ENCODE peak calls at places on chromosome 11, in four cellular contexts. B, C, Y and P are unnamed samples.

GRCh38 chr11:90220391-90220790 is 2.5 kb downstream of the CHORDC1 start:
- DNase-seq in B (no peak), C (no peak), Y (no peak), P (no peak)

GRCh38 chr11:19734171-19734570 is 21.5 kb downstream of the NAV2 start:
- DNase-seq in B (no peak), C (no peak), Y (no peak), P (no peak)

GRCh38 chr11:105151936-105152554 is 12.5 kb upstream of the CARD18 start:
- DNase-seq in B (no peak), C (peak; percentile 10), Y (no peak), P (no peak)

GRCh38 chr11:88439356-88439755 is 101.8 kb upstream of the CTSC start:
- DNase-seq in B (no peak), C (no peak), Y (no peak), P (no peak)

GRCh38 chr11:99015634-99016454 is 4.9 kb upstream of the CNTN5 start:
- DNase-seq in B (no peak), C (no peak), Y (no peak), P (peak; percentile 4)

GRCh38 chr11:10064828-10065227 is 229.2 kb downstream of the SBF2 start:
- DNase-seq in B (no peak), C (no peak), Y (no peak), P (no peak)

GRCh38 chr11:70547386-70547785 is 149.1 kb downstream of the CTTN start:
- DNase-seq in B (no peak), C (no peak), Y (no peak), P (no peak)

GRCh38 chr11:77147668-77148321 is 19.7 kb downstream of the MYO7A start:
- DNase-seq in B (peak; percentile 66), C (no peak), Y (no peak), P (no peak)

GRCh38 chr11:64765841-64766682 is 6.3 kb upstream of the PYGM start:
- DNase-seq in B (no peak), C (no peak), Y (peak; percentile 70), P (no peak)

GRCh38 chr11:64763804-64764611 is 4.2 kb upstream of the PYGM start:
- DNase-seq in B (no peak), C (no peak), Y (no peak), P (no peak)

GRCh38 chr11:64766881-64767280 is 7.1 kb upstream of the PYGM start:
- DNase-seq in B (no peak), C (no peak), Y (no peak), P (no peak)

GRCh38 chr11:64764753-64765152 is 5.0 kb upstream of the PYGM start:
- DNase-seq in B (no peak), C (no peak), Y (no peak), P (no peak)

DNA sequence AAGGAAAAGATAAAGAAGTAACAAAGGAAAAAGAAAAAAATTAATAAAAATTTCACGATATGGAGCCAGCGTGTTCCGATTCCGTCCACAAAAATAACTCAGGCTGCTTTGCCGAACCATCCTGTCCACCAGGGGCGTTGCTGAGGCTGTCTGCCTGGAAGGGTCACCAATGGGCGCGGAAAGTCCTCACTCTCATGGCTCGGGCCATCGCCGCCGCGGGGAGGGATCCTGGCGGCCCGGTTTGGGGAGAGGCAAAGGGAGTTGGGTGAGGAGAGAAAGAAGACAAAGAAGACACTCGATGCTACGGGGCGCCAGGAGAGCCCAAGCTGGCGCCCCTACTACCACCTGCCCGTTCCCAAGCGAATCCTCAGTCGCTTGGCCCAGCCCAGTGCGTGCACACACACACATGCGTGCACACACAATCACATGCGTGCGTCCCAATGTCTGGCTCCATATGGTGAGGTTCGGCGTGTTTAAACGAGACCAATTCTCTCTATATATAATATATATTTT is 5.6 kb upstream of the PYGM start:
- DNase-seq in B (peak; percentile 63), C (no peak), Y (peak; percentile 64), P (no peak)
- TF ChIP-seq CTCF in B (no peak), C (peak; percentile 19), Y (peak; percentile 13), P (no peak)

GRCh38 chr11:63534076-63534475 is 2.5 kb upstream of the PLAAT4 start:
- DNase-seq in B (no peak), C (no peak), Y (no peak), P (no peak)

GRCh38 chr11:63534895-63535461 is 1.6 kb upstream of the PLAAT4 start:
- DNase-seq in B (no peak), C (no peak), Y (no peak), P (no peak)

GRCh38 chr11:63535734-63536133 is 874 bp upstream of the PLAAT4 start:
- DNase-seq in B (no peak), C (no peak), Y (no peak), P (no peak)

GRCh38 chr11:63537293-63538101 is 889 bp downstream of the PLAAT4 start:
- DNase-seq in B (no peak), C (no peak), Y (no peak), P (peak; percentile 49)

DNA sequence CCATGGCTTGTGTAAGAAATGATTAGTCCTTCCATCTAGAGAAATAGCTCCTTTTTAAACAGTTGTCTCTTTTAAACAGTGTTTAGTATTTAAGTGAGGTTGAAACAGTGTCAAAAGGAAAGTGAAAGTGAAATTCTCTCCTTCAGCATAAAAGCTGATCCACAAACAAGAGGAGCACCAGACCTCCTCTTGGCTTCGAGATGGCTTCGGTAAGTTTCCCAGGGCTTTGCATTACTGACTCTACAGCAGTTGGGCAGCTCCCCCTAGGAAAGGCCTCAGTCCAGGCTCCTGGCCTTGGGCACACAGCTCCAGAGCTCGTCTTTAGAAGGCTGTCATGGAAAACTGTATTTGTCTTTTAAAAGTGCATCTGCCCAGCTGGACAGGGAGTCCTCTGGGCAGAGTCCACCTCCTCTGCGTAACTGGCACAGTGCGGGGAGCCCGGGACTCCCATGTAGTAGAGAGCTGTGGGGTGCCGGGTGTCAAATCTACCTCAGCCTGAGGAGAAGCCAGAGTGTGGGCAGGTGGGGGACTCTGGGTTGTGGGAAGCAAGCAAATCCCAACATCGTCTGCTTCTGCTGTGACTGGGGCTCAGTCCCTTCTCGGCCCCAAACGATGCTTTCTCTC is at the start of gene PLAAT4:
- DNase-seq in B (no peak), C (no peak), Y (no peak), P (peak; percentile 30)
- TF ChIP-seq CTCF in B (no peak), C (peak; percentile 22), Y (no peak), P (peak; percentile 16)

GRCh38 chr11:34408580-34409172 is 30.1 kb upstream of the CAT start:
- DNase-seq in B (no peak), C (no peak), Y (no peak), P (no peak)

GRCh38 chr11:34415538-34415937 is 23.2 kb upstream of the CAT start:
- DNase-seq in B (no peak), C (no peak), Y (no peak), P (no peak)

GRCh38 chr11:34413263-34413662 is 25.5 kb upstream of the CAT start:
- DNase-seq in B (no peak), C (no peak), Y (no peak), P (no peak)

GRCh38 chr11:34416088-34416487 is 22.6 kb upstream of the CAT start:
- DNase-seq in B (no peak), C (no peak), Y (no peak), P (no peak)

GRCh38 chr11:34411786-34412185 is 26.9 kb upstream of the CAT start:
- DNase-seq in B (no peak), C (no peak), Y (no peak), P (no peak)
- TF ChIP-seq CTCF in B (no peak), C (no peak), Y (no peak), P (no peak)

GRCh38 chr11:31874631-31875191 is 63.6 kb upstream of the PAX6 start:
- DNase-seq in B (no peak), C (no peak), Y (no peak), P (no peak)

GRCh38 chr11:31873115-31873514 is 62.0 kb upstream of the PAX6 start:
- DNase-seq in B (no peak), C (no peak), Y (no peak), P (no peak)

GRCh38 chr11:31870609-31871309 is 59.6 kb upstream of the PAX6 start:
- DNase-seq in B (peak; percentile 87), C (no peak), Y (no peak), P (peak; percentile 0)

GRCh38 chr11:31872074-31872440 is 60.9 kb upstream of the PAX6 start:
- DNase-seq in B (no peak), C (no peak), Y (no peak), P (no peak)

DNA sequence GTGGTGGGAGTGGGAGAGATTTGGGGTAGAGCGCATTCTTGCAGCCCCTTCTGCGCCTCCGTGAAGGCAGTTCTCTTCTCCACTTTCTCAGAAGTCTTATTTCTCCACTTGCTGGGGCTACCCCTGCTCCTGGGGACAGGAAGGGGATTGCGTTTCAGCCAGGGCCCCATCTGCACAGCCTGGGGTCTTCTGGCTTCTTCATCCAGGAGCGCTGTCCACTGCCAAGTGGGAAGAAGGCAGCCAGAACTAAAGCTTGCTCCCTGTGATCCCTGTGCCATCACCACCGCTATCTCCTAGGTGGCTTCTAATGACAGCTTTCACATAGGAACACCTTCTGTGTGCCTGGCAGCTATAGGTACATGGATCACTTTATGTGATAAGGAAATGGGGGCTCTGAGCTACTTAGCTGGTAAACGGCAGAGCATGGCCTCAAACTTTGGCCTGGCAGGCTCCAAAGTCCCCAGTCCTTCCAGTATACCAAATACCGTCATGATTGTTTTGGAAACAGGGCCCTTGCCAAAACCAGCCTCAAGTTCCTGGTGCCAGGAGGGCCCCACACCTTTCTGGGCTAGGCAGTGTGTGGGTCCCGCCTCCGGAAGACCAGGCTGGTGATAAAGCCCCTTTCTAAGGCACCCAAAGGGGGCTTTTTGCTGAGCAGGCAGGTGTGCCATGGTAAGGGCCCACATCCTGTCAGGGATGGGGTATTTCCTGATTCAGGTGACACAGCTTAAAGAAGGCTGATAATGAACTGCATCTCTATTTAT is 60.4 kb upstream of the PAX6 start:
- DNase-seq in B (no peak), C (no peak), Y (no peak), P (no peak)
- TF ChIP-seq CTCF in B (no peak), C (no peak), Y (no peak), P (no peak)

DNA sequence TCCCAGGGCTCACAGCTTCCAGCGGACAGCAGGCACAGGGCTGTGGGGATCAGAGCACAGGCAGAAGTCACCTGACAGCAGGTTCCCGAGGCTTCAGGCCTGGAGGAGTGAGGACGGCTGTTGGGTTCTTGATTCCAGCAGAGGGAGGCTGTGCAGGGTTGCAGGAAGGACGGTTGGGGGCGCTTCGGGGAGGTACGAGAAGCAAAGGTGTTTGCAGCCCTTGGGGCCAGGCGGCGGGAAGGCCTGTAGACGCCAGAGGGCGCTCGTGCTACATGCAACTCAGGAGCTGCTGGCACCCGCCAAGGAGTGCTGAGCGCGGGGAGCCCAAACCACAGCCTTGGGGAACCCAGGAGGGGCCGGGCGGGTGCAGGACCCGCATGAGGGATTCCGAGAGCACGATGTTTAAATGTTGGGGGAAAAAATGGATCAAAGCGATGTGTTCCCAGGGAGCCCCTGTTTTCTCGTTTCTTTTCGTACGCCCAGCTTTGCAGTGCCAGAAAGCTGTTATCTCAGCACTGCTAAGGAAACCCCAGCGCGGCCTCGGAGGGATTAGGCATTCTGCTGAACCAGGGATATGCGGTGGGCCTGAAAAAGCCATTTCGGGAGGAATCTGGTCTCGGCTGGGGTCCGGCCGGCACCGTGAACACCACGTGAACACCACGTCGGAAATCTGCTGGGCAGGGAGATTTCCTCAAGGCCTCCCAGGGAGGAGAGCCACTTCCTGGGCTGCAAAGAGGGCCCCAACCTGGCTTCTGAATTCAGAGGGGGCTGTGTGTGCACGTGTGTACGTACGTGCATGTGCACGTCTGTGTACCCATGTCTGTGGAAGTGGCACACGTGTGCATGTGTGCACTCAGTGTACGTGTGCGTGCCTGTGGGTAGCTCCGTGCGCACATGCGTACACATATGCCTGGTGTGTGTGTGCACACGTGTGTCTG is 88.2 kb downstream of the KCNQ1 start:
- DNase-seq in B (peak; percentile 99), C (peak; percentile 13), Y (peak; percentile 94), P (peak; percentile 66)
- TF ChIP-seq CTCF in B (peak; percentile 99), C (peak; percentile 96), Y (peak; percentile 97), P (peak; percentile 98)